ENCODE peak calls at places on chromosomes 16 and 17, in four cellular contexts. H is SW480, N is kidney glomerular epithelial cell, U is T-helper 2 cell. X is an unnamed sample.

GRCh38 chr17:2563061-2563460 is 30.4 kb upstream of the PAFAH1B1 start:
- DNase-seq in H (no peak), U (no peak), N (no peak), X (no peak)

GRCh38 chr17:16258916-16259315 is 41.9 kb downstream of the PIGL start:
- DNase-seq in H (no peak), N (no peak), U (no peak), X (no peak)

GRCh38 chr16:3157229-3158013 is 22.6 kb downstream of the ZNF213 start:
- DNase-seq in U (no peak), H (peak), N (peak), X (peak)

GRCh38 chr17:44314869-44315661 is 6.7 kb downstream of the RUNDC3A start:
- DNase-seq in N (no peak), H (no peak), U (no peak), X (no peak)

GRCh38 chr17:81410852-81411251 is 15.6 kb downstream of the BAHCC1 start:
- DNase-seq in H (no peak), N (no peak), U (no peak), X (no peak)

GRCh38 chr17:50101346-50102163 is 6.4 kb downstream of the PDK2 start:
- DNase-seq in U (no peak), N (peak), H (peak), X (peak)

GRCh38 chr16:85123891-85124635 is 11.8 kb upstream of the CIBAR2 start:
- DNase-seq in U (no peak), N (no peak), H (no peak), X (no peak)

GRCh38 chr17:2259769-2260536 is 43.6 kb downstream of the SMG6 start:
- DNase-seq in N (no peak), H (no peak), U (no peak), X (no peak)

GRCh38 chr17:66955821-66956220 is 8.7 kb upstream of the CACNG4 start:
- DNase-seq in H (no peak), N (no peak), U (no peak), X (no peak)

GRCh38 chr17:75504347-75505151 is 10.8 kb downstream of the CASKIN2 start:
- DNase-seq in H (peak), U (no peak), N (no peak), X (peak)

GRCh38 chr16:31157136-31157535 is 7.3 kb upstream of the PRSS36 start:
- DNase-seq in U (no peak), N (no peak), H (no peak), X (no peak)

GRCh38 chr17:16129441-16129840 is 85.9 kb downstream of the NCOR1 start:
- DNase-seq in U (no peak), N (no peak), H (no peak), X (no peak)

GRCh38 chr17:48909796-48910195 is 1.6 kb downstream of the UBE2Z start:
- DNase-seq in U (no peak), H (no peak), N (no peak), X (no peak)

GRCh38 chr16:23505942-23506605 is 4.2 kb downstream of the GGA2 start:
- DNase-seq in U (no peak), N (no peak), H (no peak), X (no peak)

GRCh38 chr16:2236362-2237075 is at the start of gene DNASE1L2:
- DNase-seq in N (no peak), U (no peak), H (peak), X (no peak)

GRCh38 chr16:56732832-56733231 is 2.9 kb downstream of the NUP93 start:
- DNase-seq in H (no peak), N (no peak), U (no peak), X (no peak)

GRCh38 chr16:75053791-75054555 is 55.1 kb downstream of the ZNRF1 start:
- DNase-seq in H (peak), N (no peak), U (no peak), X (peak)

GRCh38 chr16:20614201-20615141 is 38.3 kb upstream of the ACSM2B start:
- DNase-seq in N (no peak), H (no peak), U (no peak), X (no peak)

GRCh38 chr17:51185763-51186332 is 19.6 kb downstream of the NME2 start:
- DNase-seq in N (no peak), H (no peak), U (no peak), X (no peak)

GRCh38 chr17:82592289-82592683 is 56.0 kb downstream of the WDR45B start:
- DNase-seq in H (no peak), N (no peak), U (no peak), X (peak)

GRCh38 chr17:50093246-50093645 is 1.9 kb upstream of the PDK2 start:
- DNase-seq in H (no peak), U (no peak), N (no peak), X (no peak)

GRCh38 chr17:44916781-44917241 is 1.5 kb upstream of the GFAP start:
- DNase-seq in U (no peak), N (peak), H (no peak), X (no peak)

GRCh38 chr17:35679007-35679682 is 52.3 kb upstream of the RASL10B start:
- DNase-seq in U (no peak), N (no peak), H (no peak), X (peak)

X was measured in HT-29.